ENCODE peak calls at places on chromosomes 1 and 21, in four cellular contexts. One of them, this sample, is unnamed.

GRCh38 chr1:209882942-209883340 is 55.1 kb upstream of the SYT14 start:
- DNase-seq in tibial artery: no peak
- DNase-seq in small intestine: no peak
- DNase-seq in adipocyte: no peak
- DNase-seq in this sample: no peak

GRCh38 chr1:234619794-234620247 is 9.8 kb upstream of the IRF2BP2 start:
- DNase-seq in tibial artery: no peak
- DNase-seq in small intestine: peak
- DNase-seq in adipocyte: peak
- DNase-seq in this sample: no peak

GRCh38 chr1:219518168-219518905 is 94.6 kb downstream of the ZC3H11B start:
- DNase-seq in tibial artery: no peak
- DNase-seq in small intestine: no peak
- DNase-seq in adipocyte: peak
- DNase-seq in this sample: peak

GRCh38 chr1:76250317-76250716 is 175.8 kb downstream of the ST6GALNAC3 start:
- DNase-seq in tibial artery: no peak
- DNase-seq in small intestine: no peak
- DNase-seq in adipocyte: no peak
- DNase-seq in this sample: no peak

GRCh38 chr1:228375578-228376261 is 30.9 kb downstream of the TRIM11 start:
- DNase-seq in tibial artery: no peak
- DNase-seq in small intestine: no peak
- DNase-seq in adipocyte: no peak
- DNase-seq in this sample: no peak

GRCh38 chr1:913491-914252 is 10.1 kb upstream of the SAMD11 start:
- DNase-seq in tibial artery: peak
- DNase-seq in small intestine: no peak
- DNase-seq in adipocyte: no peak
- DNase-seq in this sample: no peak

GRCh38 chr1:150109567-150109966 is 40.1 kb upstream of the PLEKHO1 start:
- DNase-seq in tibial artery: no peak
- DNase-seq in small intestine: no peak
- DNase-seq in adipocyte: no peak
- DNase-seq in this sample: no peak

GRCh38 chr21:42569732-42570301 is 56.2 kb downstream of the SLC37A1 start:
- DNase-seq in tibial artery: peak
- DNase-seq in small intestine: no peak
- DNase-seq in adipocyte: no peak
- DNase-seq in this sample: no peak

GRCh38 chr1:182304218-182305016 is 87.2 kb downstream of the GLUL start:
- DNase-seq in tibial artery: no peak
- DNase-seq in small intestine: no peak
- DNase-seq in adipocyte: no peak
- DNase-seq in this sample: no peak

GRCh38 chr1:204265665-204266064 is 51.9 kb upstream of the GOLT1A start:
- DNase-seq in tibial artery: no peak
- DNase-seq in small intestine: no peak
- DNase-seq in adipocyte: no peak
- DNase-seq in this sample: no peak

GRCh38 chr1:33261344-33261743 is 5.1 kb downstream of the ZNF362 start:
- DNase-seq in tibial artery: no peak
- DNase-seq in small intestine: no peak
- DNase-seq in adipocyte: no peak
- DNase-seq in this sample: no peak

GRCh38 chr1:169604781-169605560 is 18.7 kb upstream of the F5 start:
- DNase-seq in tibial artery: no peak
- DNase-seq in small intestine: no peak
- DNase-seq in adipocyte: no peak
- DNase-seq in this sample: no peak

GRCh38 chr1:76021816-76022215 is 52.7 kb upstream of the ST6GALNAC3 start:
- DNase-seq in tibial artery: no peak
- DNase-seq in small intestine: no peak
- DNase-seq in adipocyte: no peak
- DNase-seq in this sample: no peak

GRCh38 chr1:31583995-31584868 is 7.9 kb downstream of the TINAGL1 start:
- DNase-seq in tibial artery: peak
- DNase-seq in small intestine: no peak
- DNase-seq in adipocyte: peak
- DNase-seq in this sample: no peak
- H3K4me3 ChIP-seq in tibial artery: peak
- H3K4me3 ChIP-seq in small intestine: no peak
- H3K4me3 ChIP-seq in adipocyte: no peak
- H3K4me3 ChIP-seq in this sample: no peak

GRCh38 chr1:151680391-151680790 is 36.2 kb downstream of the CELF3 start:
- DNase-seq in tibial artery: no peak
- DNase-seq in small intestine: no peak
- DNase-seq in adipocyte: peak
- DNase-seq in this sample: peak
- H3K4me3 ChIP-seq in tibial artery: no peak
- H3K4me3 ChIP-seq in small intestine: no peak
- H3K4me3 ChIP-seq in adipocyte: no peak
- H3K4me3 ChIP-seq in this sample: no peak

GRCh38 chr1:54489627-54490240 is 58.3 kb upstream of the ACOT11 start:
- DNase-seq in tibial artery: no peak
- DNase-seq in small intestine: no peak
- DNase-seq in adipocyte: no peak
- DNase-seq in this sample: no peak

GRCh38 chr1:54487571-54488050 is 60.4 kb upstream of the ACOT11 start:
- DNase-seq in tibial artery: peak
- DNase-seq in small intestine: no peak
- DNase-seq in adipocyte: peak
- DNase-seq in this sample: no peak

GRCh38 chr1:54488831-54489626 is 59.0 kb upstream of the ACOT11 start:
- DNase-seq in tibial artery: peak
- DNase-seq in small intestine: peak
- DNase-seq in adipocyte: peak
- DNase-seq in this sample: peak

GRCh38 chr1:54488065-54488750 is 59.8 kb upstream of the ACOT11 start:
- DNase-seq in tibial artery: peak
- DNase-seq in small intestine: peak
- DNase-seq in adipocyte: peak
- DNase-seq in this sample: peak

GRCh38 chr1:54490361-54491248 is 57.4 kb upstream of the ACOT11 start:
- DNase-seq in tibial artery: no peak
- DNase-seq in small intestine: peak
- DNase-seq in adipocyte: no peak
- DNase-seq in this sample: no peak
- H3K4me3 ChIP-seq in tibial artery: peak
- H3K4me3 ChIP-seq in small intestine: no peak
- H3K4me3 ChIP-seq in adipocyte: no peak
- H3K4me3 ChIP-seq in this sample: no peak

GRCh38 chr1:221336141-221336540 is 405.7 kb downstream of the DUSP10 start:
- DNase-seq in tibial artery: no peak
- DNase-seq in small intestine: no peak
- DNase-seq in adipocyte: peak
- DNase-seq in this sample: no peak
- H3K4me3 ChIP-seq in tibial artery: peak
- H3K4me3 ChIP-seq in small intestine: no peak
- H3K4me3 ChIP-seq in adipocyte: peak
- H3K4me3 ChIP-seq in this sample: no peak

This sample was measured in epithelial cell of esophagus.